ENCODE peak calls at places on chromosomes 13 and 19, in six cellular contexts. One of them, this sample, is unnamed.

GRCh38 chr19:2587001-2587719 is 111.2 kb downstream of the GADD45B start:
- DNase-seq in mucosa of descending colon: peak
- DNase-seq in fibroblast of the aortic adventitia: no peak
- DNase-seq in choroid plexus epithelial cell: peak
- DNase-seq in foreskin fibroblast: no peak
- DNase-seq in body of pancreas: no peak
- DNase-seq in this sample: peak

GRCh38 chr19:1154731-1155351 is 19.2 kb downstream of the SBNO2 start:
- DNase-seq in mucosa of descending colon: peak
- DNase-seq in fibroblast of the aortic adventitia: peak
- DNase-seq in choroid plexus epithelial cell: peak
- DNase-seq in foreskin fibroblast: peak
- DNase-seq in body of pancreas: peak
- DNase-seq in this sample: peak

GRCh38 chr19:49355890-49356289 is 6.3 kb downstream of the TEAD2 start:
- DNase-seq in mucosa of descending colon: no peak
- DNase-seq in fibroblast of the aortic adventitia: no peak
- DNase-seq in choroid plexus epithelial cell: peak
- DNase-seq in foreskin fibroblast: peak
- DNase-seq in body of pancreas: no peak
- DNase-seq in this sample: no peak

GRCh38 chr19:17061691-17062090 is 13.6 kb downstream of the HAUS8 start:
- DNase-seq in mucosa of descending colon: no peak
- DNase-seq in fibroblast of the aortic adventitia: no peak
- DNase-seq in choroid plexus epithelial cell: no peak
- DNase-seq in foreskin fibroblast: no peak
- DNase-seq in body of pancreas: no peak
- DNase-seq in this sample: no peak

GRCh38 chr13:27792393-27793218 is at the start of gene GSX1:
- DNase-seq in mucosa of descending colon: no peak
- DNase-seq in fibroblast of the aortic adventitia: peak
- DNase-seq in choroid plexus epithelial cell: peak
- DNase-seq in foreskin fibroblast: peak
- DNase-seq in body of pancreas: peak
- DNase-seq in this sample: peak

GRCh38 chr19:37654525-37654832 is 786 bp downstream of the ZFP30 start:
- DNase-seq in mucosa of descending colon: no peak
- DNase-seq in fibroblast of the aortic adventitia: peak
- DNase-seq in choroid plexus epithelial cell: peak
- DNase-seq in foreskin fibroblast: peak
- DNase-seq in body of pancreas: no peak
- DNase-seq in this sample: peak

GRCh38 chr19:6501740-6502648 is at the start of gene TUBB4A:
- DNase-seq in mucosa of descending colon: peak
- DNase-seq in fibroblast of the aortic adventitia: no peak
- DNase-seq in choroid plexus epithelial cell: no peak
- DNase-seq in foreskin fibroblast: no peak
- DNase-seq in body of pancreas: no peak
- DNase-seq in this sample: no peak

GRCh38 chr19:44512326-44513298 is 12.3 kb upstream of the ZNF180 start:
- DNase-seq in mucosa of descending colon: no peak
- DNase-seq in fibroblast of the aortic adventitia: peak
- DNase-seq in choroid plexus epithelial cell: peak
- DNase-seq in foreskin fibroblast: peak
- DNase-seq in body of pancreas: no peak
- DNase-seq in this sample: peak

GRCh38 chr13:112899618-112900600 is 69.1 kb upstream of the MCF2L start:
- DNase-seq in mucosa of descending colon: no peak
- DNase-seq in fibroblast of the aortic adventitia: no peak
- DNase-seq in choroid plexus epithelial cell: no peak
- DNase-seq in foreskin fibroblast: no peak
- DNase-seq in body of pancreas: no peak
- DNase-seq in this sample: no peak

GRCh38 chr19:18590273-18591272 is 2.0 kb downstream of the REX1BD start:
- DNase-seq in mucosa of descending colon: peak
- DNase-seq in fibroblast of the aortic adventitia: no peak
- DNase-seq in choroid plexus epithelial cell: peak
- DNase-seq in foreskin fibroblast: peak
- DNase-seq in body of pancreas: no peak
- DNase-seq in this sample: peak

GRCh38 chr13:24613755-24614154 is 66.5 kb upstream of the ATP12A start:
- DNase-seq in mucosa of descending colon: no peak
- DNase-seq in fibroblast of the aortic adventitia: no peak
- DNase-seq in choroid plexus epithelial cell: no peak
- DNase-seq in foreskin fibroblast: no peak
- DNase-seq in body of pancreas: no peak
- DNase-seq in this sample: no peak

GRCh38 chr19:39052243-39052746 is 19.9 kb upstream of the FBXO27 start:
- DNase-seq in mucosa of descending colon: peak
- DNase-seq in fibroblast of the aortic adventitia: peak
- DNase-seq in choroid plexus epithelial cell: peak
- DNase-seq in foreskin fibroblast: peak
- DNase-seq in body of pancreas: peak
- DNase-seq in this sample: peak

GRCh38 chr19:512548-513365 is 5.5 kb downstream of the TPGS1 start:
- DNase-seq in mucosa of descending colon: peak
- DNase-seq in fibroblast of the aortic adventitia: no peak
- DNase-seq in choroid plexus epithelial cell: no peak
- DNase-seq in foreskin fibroblast: peak
- DNase-seq in body of pancreas: no peak
- DNase-seq in this sample: no peak

GRCh38 chr19:51093510-51094345 is 11.0 kb upstream of the KLK14 start:
- DNase-seq in mucosa of descending colon: no peak
- DNase-seq in fibroblast of the aortic adventitia: no peak
- DNase-seq in choroid plexus epithelial cell: no peak
- DNase-seq in foreskin fibroblast: peak
- DNase-seq in body of pancreas: no peak
- DNase-seq in this sample: no peak
- TF ChIP-seq CTCF in mucosa of descending colon: no peak
- TF ChIP-seq CTCF in fibroblast of the aortic adventitia: no peak
- TF ChIP-seq CTCF in choroid plexus epithelial cell: no peak
- TF ChIP-seq CTCF in foreskin fibroblast: no peak
- TF ChIP-seq CTCF in body of pancreas: no peak
- TF ChIP-seq CTCF in this sample: no peak

DNA sequence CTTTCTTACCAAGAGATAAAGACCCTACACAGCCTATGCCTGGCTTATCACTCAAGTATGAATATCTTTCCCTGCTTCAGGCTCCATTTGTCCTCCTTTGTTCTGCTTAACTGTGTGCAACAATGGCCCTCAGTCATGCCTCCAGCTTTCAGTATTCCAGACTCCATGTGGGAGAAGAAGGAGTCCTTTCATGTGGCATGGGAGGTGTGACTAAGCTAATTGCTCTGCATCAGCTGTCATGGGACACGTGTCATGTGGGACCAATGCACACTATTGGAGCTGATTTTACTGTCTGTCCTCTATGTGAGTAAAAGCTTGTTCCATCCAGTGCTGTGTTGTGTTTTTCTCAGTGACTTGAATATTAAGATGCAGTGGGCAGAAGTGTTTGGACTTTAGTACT is 1198.3 kb downstream of the OLFM4 start:
- DNase-seq in mucosa of descending colon: no peak
- DNase-seq in fibroblast of the aortic adventitia: no peak
- DNase-seq in choroid plexus epithelial cell: no peak
- DNase-seq in foreskin fibroblast: no peak
- DNase-seq in body of pancreas: no peak
- DNase-seq in this sample: no peak
- TF ChIP-seq CTCF in mucosa of descending colon: no peak
- TF ChIP-seq CTCF in fibroblast of the aortic adventitia: no peak
- TF ChIP-seq CTCF in choroid plexus epithelial cell: no peak
- TF ChIP-seq CTCF in foreskin fibroblast: no peak
- TF ChIP-seq CTCF in body of pancreas: no peak
- TF ChIP-seq CTCF in this sample: no peak

DNA sequence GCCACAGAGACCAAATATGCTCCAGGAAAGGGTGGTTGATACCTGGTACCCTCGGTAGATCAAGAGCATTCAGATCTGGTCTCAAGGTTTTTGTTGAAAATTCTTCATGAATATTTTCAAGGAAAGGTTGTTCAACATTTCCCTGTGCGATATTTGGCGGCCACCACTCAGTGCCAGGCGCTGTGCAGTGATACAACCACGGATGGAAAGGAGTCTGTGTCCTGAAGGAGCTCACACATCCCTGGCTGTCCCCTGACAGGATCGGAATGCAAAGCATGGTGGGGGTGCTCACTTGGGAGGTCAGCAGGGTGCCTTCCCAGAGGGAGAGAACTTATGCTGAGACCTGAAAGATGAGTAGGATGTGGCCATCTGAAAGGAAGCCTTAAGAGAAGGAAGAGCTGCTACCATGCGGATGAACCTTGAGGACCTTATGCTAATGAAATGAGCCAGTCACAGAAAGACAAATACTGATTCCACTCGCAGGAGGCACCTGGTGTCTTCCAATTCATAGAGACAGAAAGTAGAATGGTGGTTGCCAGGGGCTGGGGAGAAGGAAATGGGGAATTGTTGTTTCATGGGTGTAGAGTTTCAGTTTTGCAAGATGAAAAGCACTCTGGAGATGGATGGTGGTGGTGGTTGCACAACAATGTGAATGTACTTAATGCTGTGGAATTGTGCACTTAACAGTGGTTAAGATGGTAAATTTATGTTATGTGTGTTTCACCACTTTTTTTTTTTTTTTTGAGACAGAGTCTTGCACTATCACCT is 41.6 kb downstream of the HSPH1 start:
- DNase-seq in mucosa of descending colon: no peak
- DNase-seq in fibroblast of the aortic adventitia: peak
- DNase-seq in choroid plexus epithelial cell: peak
- DNase-seq in foreskin fibroblast: no peak
- DNase-seq in body of pancreas: no peak
- DNase-seq in this sample: no peak
- TF ChIP-seq CTCF in mucosa of descending colon: no peak
- TF ChIP-seq CTCF in fibroblast of the aortic adventitia: no peak
- TF ChIP-seq CTCF in choroid plexus epithelial cell: no peak
- TF ChIP-seq CTCF in foreskin fibroblast: no peak
- TF ChIP-seq CTCF in body of pancreas: no peak
- TF ChIP-seq CTCF in this sample: no peak

GRCh38 chr13:91699863-91700262 is 301.4 kb downstream of the GPC5 start:
- DNase-seq in mucosa of descending colon: no peak
- DNase-seq in fibroblast of the aortic adventitia: no peak
- DNase-seq in choroid plexus epithelial cell: no peak
- DNase-seq in foreskin fibroblast: no peak
- DNase-seq in body of pancreas: no peak
- DNase-seq in this sample: no peak
- TF ChIP-seq CTCF in mucosa of descending colon: no peak
- TF ChIP-seq CTCF in fibroblast of the aortic adventitia: no peak
- TF ChIP-seq CTCF in choroid plexus epithelial cell: no peak
- TF ChIP-seq CTCF in foreskin fibroblast: no peak
- TF ChIP-seq CTCF in body of pancreas: no peak
- TF ChIP-seq CTCF in this sample: no peak

GRCh38 chr13:52070929-52071523 is 46.5 kb downstream of the UTP14C start:
- DNase-seq in mucosa of descending colon: no peak
- DNase-seq in fibroblast of the aortic adventitia: peak
- DNase-seq in choroid plexus epithelial cell: peak
- DNase-seq in foreskin fibroblast: peak
- DNase-seq in body of pancreas: no peak
- DNase-seq in this sample: peak
- TF ChIP-seq CTCF in mucosa of descending colon: no peak
- TF ChIP-seq CTCF in fibroblast of the aortic adventitia: peak
- TF ChIP-seq CTCF in choroid plexus epithelial cell: peak
- TF ChIP-seq CTCF in foreskin fibroblast: peak
- TF ChIP-seq CTCF in body of pancreas: no peak
- TF ChIP-seq CTCF in this sample: no peak

DNA sequence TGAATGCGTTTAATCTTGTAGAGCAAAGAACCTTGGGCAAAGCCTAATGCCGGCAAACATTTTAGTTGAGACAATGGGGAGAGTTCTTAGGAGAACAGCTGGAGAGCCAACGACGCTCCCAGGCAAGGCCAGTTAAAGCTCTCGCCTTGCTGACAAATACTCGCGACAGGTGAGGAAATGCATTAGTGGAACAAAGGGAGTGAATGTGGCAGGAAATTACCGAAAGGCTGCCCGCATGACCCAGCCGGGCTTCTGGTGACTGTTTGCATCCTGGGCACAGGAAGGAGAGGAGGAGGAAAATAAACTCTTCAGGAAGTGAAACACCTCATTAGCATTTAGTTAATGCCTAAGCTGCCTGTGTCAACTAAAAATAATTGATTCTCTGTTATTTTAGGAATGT is 74.6 kb downstream of the SHISA2 start:
- DNase-seq in mucosa of descending colon: no peak
- DNase-seq in fibroblast of the aortic adventitia: no peak
- DNase-seq in choroid plexus epithelial cell: no peak
- DNase-seq in foreskin fibroblast: no peak
- DNase-seq in body of pancreas: peak
- DNase-seq in this sample: no peak
- TF ChIP-seq CTCF in mucosa of descending colon: no peak
- TF ChIP-seq CTCF in fibroblast of the aortic adventitia: no peak
- TF ChIP-seq CTCF in choroid plexus epithelial cell: no peak
- TF ChIP-seq CTCF in foreskin fibroblast: no peak
- TF ChIP-seq CTCF in body of pancreas: no peak
- TF ChIP-seq CTCF in this sample: no peak

This sample was measured in astrocyte of the spinal cord.